ENCODE peak calls at places on chromosomes 12 and 14, in four cellular contexts. Y is hepatocyte, V is HCT116, P is PC-9. E is an unnamed sample. For H3K9me2, the result is how much of the 10 kb centered on the place peaks cover.

GRCh38 chr14:45641541-45641940 is 388.5 kb upstream of the MIS18BP1 start:
- DNase-seq in Y (no peak), V (no peak), P (no peak), E (no peak)

GRCh38 chr12:27865421-27865820 is 85.4 kb upstream of the MANSC4 start:
- DNase-seq in Y (no peak), V (no peak), P (no peak), E (peak)

GRCh38 chr14:104661086-104661485 is 28.3 kb upstream of the INF2 start:
- DNase-seq in Y (no peak), V (no peak), P (no peak), E (no peak)

GRCh38 chr12:85424581-85425348 is 144.7 kb downstream of the ALX1 start:
- DNase-seq in Y (peak), V (peak), P (no peak), E (peak)

GRCh38 chr14:75826599-75826998 is 155.2 kb downstream of the TGFB3 start:
- DNase-seq in Y (no peak), V (no peak), P (peak), E (peak)

GRCh38 chr12:6757028-6757689 is 4.2 kb upstream of the MLF2 start:
- DNase-seq in Y (peak), V (no peak), P (no peak), E (no peak)

GRCh38 chr12:101713059-101713682 is 15.7 kb downstream of the CHPT1 start:
- DNase-seq in Y (peak), V (no peak), P (no peak), E (no peak)

GRCh38 chr12:49518914-49519573 is 19.8 kb upstream of the KCNH3 start:
- DNase-seq in Y (peak), V (no peak), P (no peak), E (peak)

GRCh38 chr12:95545731-95546490 is 5.4 kb downstream of the USP44 start:
- DNase-seq in Y (no peak), V (no peak), P (no peak), E (no peak)

DNA sequence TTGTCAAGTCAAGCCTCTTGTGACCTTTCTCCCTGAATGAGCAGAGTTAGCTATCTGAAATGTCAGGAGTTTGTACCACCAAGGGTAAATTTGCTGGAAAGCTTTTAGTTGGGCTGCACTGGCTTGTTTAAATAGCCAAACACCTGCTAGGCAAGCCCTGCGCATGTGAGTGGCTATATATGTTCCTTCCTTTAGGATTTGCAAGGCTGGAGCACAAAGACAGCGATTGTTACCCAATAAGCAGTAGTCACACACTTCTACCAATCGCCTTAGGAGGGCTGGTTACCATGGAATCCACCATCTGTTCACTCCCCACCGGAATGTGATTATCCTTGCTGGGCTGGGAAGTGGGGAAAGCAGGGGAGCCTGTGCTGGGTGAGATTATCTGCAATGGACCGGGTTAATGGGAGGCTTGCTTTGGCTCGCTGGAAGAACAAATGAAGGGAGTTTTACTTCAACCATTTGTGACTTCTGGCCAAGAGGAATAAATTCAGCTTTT is 102.5 kb downstream of the FGD4 start:
- DNase-seq in Y (peak), V (no peak), P (no peak), E (peak)
- H3K4me2 ChIP-seq in Y (peak), V (no peak), P (no peak), E (peak)

DNA sequence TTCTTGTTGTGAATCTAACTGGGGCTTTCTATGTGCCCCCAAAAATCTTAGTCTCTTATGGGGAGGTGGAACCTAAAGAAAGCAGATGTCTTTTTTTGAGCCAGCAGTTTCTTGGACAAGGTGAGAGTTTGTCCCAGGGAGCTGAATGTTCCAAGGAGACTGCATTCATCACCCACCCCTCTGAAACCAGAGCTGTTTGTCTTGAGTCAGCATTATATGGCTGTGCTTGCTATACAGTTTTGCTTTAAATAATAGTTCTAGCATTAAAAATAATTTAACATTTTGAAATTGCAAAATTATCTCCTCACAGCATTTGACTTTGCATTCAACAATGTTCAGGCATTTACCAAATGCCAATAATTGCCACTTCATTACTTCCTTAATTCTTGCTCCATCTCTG is 813.3 kb downstream of the BCL11B start:
- DNase-seq in Y (no peak), V (no peak), P (no peak), E (no peak)
- H3K9me2 ChIP-seq in Y (under half), V (under half), P (under half), E (under half)

GRCh38 chr14:103057028-103057371 is 349 bp downstream of the CDC42BPB start:
- DNase-seq in Y (no peak), V (no peak), P (no peak), E (no peak)
- H3K27ac ChIP-seq in Y (peak), V (peak), P (peak), E (peak)

DNA sequence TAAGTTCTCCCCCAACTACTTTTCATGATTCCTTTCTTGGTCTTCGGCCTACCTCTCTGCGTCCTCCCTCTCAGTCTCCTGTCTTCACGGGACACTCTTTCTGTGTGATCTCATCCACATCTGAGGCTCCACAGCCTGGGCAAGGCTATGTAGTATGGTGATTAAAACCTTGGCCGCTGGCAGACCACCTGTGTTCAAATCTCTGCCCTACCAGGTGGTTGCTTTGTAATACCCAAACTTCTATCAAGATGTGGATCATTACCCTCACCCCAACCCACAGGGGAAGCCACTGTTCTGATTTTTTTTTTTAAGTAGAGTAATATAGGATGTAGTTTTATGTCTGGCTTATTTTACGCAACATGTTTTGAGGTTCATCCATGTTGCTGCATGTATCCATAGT is 8.1 kb upstream of the STAT6 start:
- DNase-seq in Y (no peak), V (no peak), P (no peak), E (no peak)
- H3K4me2 ChIP-seq in Y (no peak), V (peak), P (no peak), E (no peak)

GRCh38 chr12:25677180-25677937 is 124.3 kb upstream of the LMNTD1 start:
- DNase-seq in Y (no peak), V (no peak), P (no peak), E (peak)
- H3K9me2 ChIP-seq in Y (under half), V (under half), P (under half), E (under half)

GRCh38 chr12:120495189-120495722 is 657 bp upstream of the DYNLL1 start:
- DNase-seq in Y (no peak), V (no peak), P (no peak), E (peak)
- H3K27ac ChIP-seq in Y (peak), V (peak), P (no peak), E (no peak)

GRCh38 chr12:64793610-64794009 is 30.8 kb upstream of the TBC1D30 start:
- DNase-seq in Y (no peak), V (no peak), P (no peak), E (no peak)

GRCh38 chr12:64797156-64797555 is 27.3 kb upstream of the TBC1D30 start:
- DNase-seq in Y (peak), V (no peak), P (peak), E (no peak)

GRCh38 chr12:64794305-64794704 is 30.1 kb upstream of the TBC1D30 start:
- DNase-seq in Y (no peak), V (no peak), P (no peak), E (no peak)

GRCh38 chr12:64798165-64798564 is 26.3 kb upstream of the TBC1D30 start:
- DNase-seq in Y (no peak), V (no peak), P (no peak), E (no peak)

DNA sequence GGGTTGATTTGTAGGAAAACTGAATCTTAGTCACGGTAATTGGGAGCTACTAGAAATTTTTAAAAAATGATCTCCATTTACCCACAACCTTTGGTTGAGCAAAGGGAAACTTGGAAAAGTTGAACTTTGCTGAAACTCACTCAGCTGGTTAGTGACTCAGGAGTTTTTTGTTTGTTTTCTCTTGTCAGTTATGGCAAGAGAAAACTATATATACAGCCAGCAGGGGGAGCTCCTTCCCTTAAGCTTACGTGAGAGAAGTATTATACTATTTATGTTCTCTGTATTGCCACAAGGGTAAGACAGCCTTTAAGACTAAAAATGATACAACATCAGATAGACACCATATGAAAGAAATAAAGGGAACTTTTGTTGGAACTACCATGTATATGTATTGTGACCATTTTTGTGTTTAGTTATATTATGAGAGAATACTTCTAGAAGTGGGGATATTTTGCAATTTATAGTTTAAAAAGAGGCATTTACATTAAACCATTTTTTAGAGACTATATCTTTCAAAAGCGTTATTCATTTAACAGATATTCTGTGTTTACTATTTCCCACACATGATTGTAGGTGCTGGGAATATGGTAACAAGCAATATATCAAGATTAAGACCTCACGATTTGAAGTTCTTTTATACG is 28.1 kb upstream of the TBC1D30 start:
- DNase-seq in Y (peak), V (peak), P (peak), E (peak)
- H3K4me2 ChIP-seq in Y (peak), V (peak), P (peak), E (no peak)

GRCh38 chr12:69919565-69919964 is 94.5 kb downstream of the MYRFL start:
- DNase-seq in Y (peak), V (no peak), P (no peak), E (no peak)
- H3K9me2 ChIP-seq in Y (under half), V (under half), P (under half), E (under half)